ENCODE peak calls at places on chromosomes 11 and 22, in seven cellular contexts. One of them, this sample, is unnamed.

GRCh38 chr22:28992565-28993326 is 68.9 kb downstream of the C22orf31 start:
- DNase-seq in spleen: no peak
- DNase-seq in stimulated activated effector memory CD8-positive, alpha-beta T cell treated with anti-CD3 and anti-CD28 coated beads, Interleukin-12 subunit alpha, Interleukin-12 subunit beta, amount 100 ng/mL, for 72 hours: no peak
- DNase-seq in NCI-H2107: peak; percentile 56
- DNase-seq in ACHN: no peak
- DNase-seq in KBM-7: no peak
- DNase-seq in NCI-H1694 treated with DMSO at 0.1 percent for 48 hours: no peak
- DNase-seq in this sample: no peak

GRCh38 chr11:62732830-62733229 is 4.5 kb downstream of the TTC9C start:
- DNase-seq in spleen: no peak
- DNase-seq in stimulated activated effector memory CD8-positive, alpha-beta T cell treated with anti-CD3 and anti-CD28 coated beads, Interleukin-12 subunit alpha, Interleukin-12 subunit beta, amount 100 ng/mL, for 72 hours: no peak
- DNase-seq in NCI-H2107: no peak
- DNase-seq in ACHN: no peak
- DNase-seq in KBM-7: peak; percentile 77
- DNase-seq in NCI-H1694 treated with DMSO at 0.1 percent for 48 hours: no peak
- DNase-seq in this sample: no peak

GRCh38 chr11:14642873-14643696 is 519 bp upstream of the PDE3B start:
- DNase-seq in spleen: peak; percentile 76
- DNase-seq in stimulated activated effector memory CD8-positive, alpha-beta T cell treated with anti-CD3 and anti-CD28 coated beads, Interleukin-12 subunit alpha, Interleukin-12 subunit beta, amount 100 ng/mL, for 72 hours: peak; percentile 55
- DNase-seq in NCI-H2107: no peak
- DNase-seq in ACHN: no peak
- DNase-seq in KBM-7: no peak
- DNase-seq in NCI-H1694 treated with DMSO at 0.1 percent for 48 hours: no peak
- DNase-seq in this sample: no peak

GRCh38 chr22:23220485-23221350 is 40.4 kb downstream of the BCR start:
- DNase-seq in spleen: peak; percentile 87
- DNase-seq in stimulated activated effector memory CD8-positive, alpha-beta T cell treated with anti-CD3 and anti-CD28 coated beads, Interleukin-12 subunit alpha, Interleukin-12 subunit beta, amount 100 ng/mL, for 72 hours: no peak
- DNase-seq in NCI-H2107: no peak
- DNase-seq in ACHN: no peak
- DNase-seq in KBM-7: peak; percentile 77
- DNase-seq in NCI-H1694 treated with DMSO at 0.1 percent for 48 hours: no peak
- DNase-seq in this sample: no peak

GRCh38 chr11:769887-770641 is 7.2 kb downstream of the GATD1 start:
- DNase-seq in spleen: no peak
- DNase-seq in stimulated activated effector memory CD8-positive, alpha-beta T cell treated with anti-CD3 and anti-CD28 coated beads, Interleukin-12 subunit alpha, Interleukin-12 subunit beta, amount 100 ng/mL, for 72 hours: no peak
- DNase-seq in NCI-H2107: no peak
- DNase-seq in ACHN: no peak
- DNase-seq in KBM-7: no peak
- DNase-seq in NCI-H1694 treated with DMSO at 0.1 percent for 48 hours: no peak
- DNase-seq in this sample: no peak

GRCh38 chr11:9003573-9004309 is at the start of gene NRIP3:
- DNase-seq in spleen: peak; percentile 92
- DNase-seq in stimulated activated effector memory CD8-positive, alpha-beta T cell treated with anti-CD3 and anti-CD28 coated beads, Interleukin-12 subunit alpha, Interleukin-12 subunit beta, amount 100 ng/mL, for 72 hours: peak; percentile 50
- DNase-seq in NCI-H2107: no peak
- DNase-seq in ACHN: peak; percentile 57
- DNase-seq in KBM-7: peak; percentile 67
- DNase-seq in NCI-H1694 treated with DMSO at 0.1 percent for 48 hours: peak; percentile 13
- DNase-seq in this sample: peak; percentile 24

GRCh38 chr11:130448416-130449068 is at the start of gene ADAMTS15:
- DNase-seq in spleen: no peak
- DNase-seq in stimulated activated effector memory CD8-positive, alpha-beta T cell treated with anti-CD3 and anti-CD28 coated beads, Interleukin-12 subunit alpha, Interleukin-12 subunit beta, amount 100 ng/mL, for 72 hours: no peak
- DNase-seq in NCI-H2107: no peak
- DNase-seq in ACHN: peak; percentile 91
- DNase-seq in KBM-7: peak; percentile 86
- DNase-seq in NCI-H1694 treated with DMSO at 0.1 percent for 48 hours: peak; percentile 7
- DNase-seq in this sample: no peak

GRCh38 chr22:32106930-32107329 is 52.2 kb downstream of the C22orf42 start:
- DNase-seq in spleen: no peak
- DNase-seq in stimulated activated effector memory CD8-positive, alpha-beta T cell treated with anti-CD3 and anti-CD28 coated beads, Interleukin-12 subunit alpha, Interleukin-12 subunit beta, amount 100 ng/mL, for 72 hours: no peak
- DNase-seq in NCI-H2107: no peak
- DNase-seq in ACHN: peak; percentile 28
- DNase-seq in KBM-7: peak; percentile 47
- DNase-seq in NCI-H1694 treated with DMSO at 0.1 percent for 48 hours: no peak
- DNase-seq in this sample: no peak

GRCh38 chr22:49959782-49960158 is 802 bp upstream of the PIM3 start:
- DNase-seq in spleen: no peak
- DNase-seq in stimulated activated effector memory CD8-positive, alpha-beta T cell treated with anti-CD3 and anti-CD28 coated beads, Interleukin-12 subunit alpha, Interleukin-12 subunit beta, amount 100 ng/mL, for 72 hours: no peak
- DNase-seq in NCI-H2107: no peak
- DNase-seq in ACHN: peak; percentile 44
- DNase-seq in KBM-7: no peak
- DNase-seq in NCI-H1694 treated with DMSO at 0.1 percent for 48 hours: no peak
- DNase-seq in this sample: no peak

GRCh38 chr11:897226-898159 is 13.1 kb downstream of the CHID1 start:
- DNase-seq in spleen: no peak
- DNase-seq in stimulated activated effector memory CD8-positive, alpha-beta T cell treated with anti-CD3 and anti-CD28 coated beads, Interleukin-12 subunit alpha, Interleukin-12 subunit beta, amount 100 ng/mL, for 72 hours: no peak
- DNase-seq in NCI-H2107: no peak
- DNase-seq in ACHN: no peak
- DNase-seq in KBM-7: no peak
- DNase-seq in NCI-H1694 treated with DMSO at 0.1 percent for 48 hours: no peak
- DNase-seq in this sample: no peak

GRCh38 chr11:120102050-120102861 is 35.7 kb downstream of the TRIM29 start:
- DNase-seq in spleen: no peak
- DNase-seq in stimulated activated effector memory CD8-positive, alpha-beta T cell treated with anti-CD3 and anti-CD28 coated beads, Interleukin-12 subunit alpha, Interleukin-12 subunit beta, amount 100 ng/mL, for 72 hours: no peak
- DNase-seq in NCI-H2107: no peak
- DNase-seq in ACHN: no peak
- DNase-seq in KBM-7: no peak
- DNase-seq in NCI-H1694 treated with DMSO at 0.1 percent for 48 hours: no peak
- DNase-seq in this sample: no peak

GRCh38 chr11:130211781-130212401 is 52.3 kb downstream of the ST14 start:
- DNase-seq in spleen: peak; percentile 77
- DNase-seq in stimulated activated effector memory CD8-positive, alpha-beta T cell treated with anti-CD3 and anti-CD28 coated beads, Interleukin-12 subunit alpha, Interleukin-12 subunit beta, amount 100 ng/mL, for 72 hours: no peak
- DNase-seq in NCI-H2107: no peak
- DNase-seq in ACHN: no peak
- DNase-seq in KBM-7: no peak
- DNase-seq in NCI-H1694 treated with DMSO at 0.1 percent for 48 hours: no peak
- DNase-seq in this sample: no peak

GRCh38 chr11:76551400-76551799 is 106.6 kb downstream of the EMSY start:
- DNase-seq in spleen: no peak
- DNase-seq in stimulated activated effector memory CD8-positive, alpha-beta T cell treated with anti-CD3 and anti-CD28 coated beads, Interleukin-12 subunit alpha, Interleukin-12 subunit beta, amount 100 ng/mL, for 72 hours: no peak
- DNase-seq in NCI-H2107: no peak
- DNase-seq in ACHN: peak; percentile 13
- DNase-seq in KBM-7: peak; percentile 20
- DNase-seq in NCI-H1694 treated with DMSO at 0.1 percent for 48 hours: no peak
- DNase-seq in this sample: no peak

GRCh38 chr11:50174189-50174588 is 141.5 kb downstream of the OR4C45 start:
- DNase-seq in spleen: no peak
- DNase-seq in stimulated activated effector memory CD8-positive, alpha-beta T cell treated with anti-CD3 and anti-CD28 coated beads, Interleukin-12 subunit alpha, Interleukin-12 subunit beta, amount 100 ng/mL, for 72 hours: no peak
- DNase-seq in NCI-H2107: no peak
- DNase-seq in ACHN: no peak
- DNase-seq in KBM-7: peak; percentile 28
- DNase-seq in NCI-H1694 treated with DMSO at 0.1 percent for 48 hours: no peak
- DNase-seq in this sample: no peak

GRCh38 chr11:84022221-84022620 is 736.1 kb upstream of the CCDC90B start:
- DNase-seq in spleen: no peak
- DNase-seq in stimulated activated effector memory CD8-positive, alpha-beta T cell treated with anti-CD3 and anti-CD28 coated beads, Interleukin-12 subunit alpha, Interleukin-12 subunit beta, amount 100 ng/mL, for 72 hours: no peak
- DNase-seq in NCI-H2107: no peak
- DNase-seq in ACHN: no peak
- DNase-seq in KBM-7: no peak
- DNase-seq in NCI-H1694 treated with DMSO at 0.1 percent for 48 hours: no peak
- DNase-seq in this sample: no peak